ENCODE peak calls at places on chromosomes 16 and 17, in ten cellular contexts. V, M, Z, H, T, Y, K, F, I and W are unnamed samples.

GRCh38 chr17:28549274-28550132 is 2.9 kb downstream of the UNC119 start:
- DNase-seq in V (no peak), M (no peak), Z (no peak), H (no peak), T (no peak), Y (no peak), K (peak; percentile 39), F (no peak), I (no peak), W (no peak)

GRCh38 chr17:64056269-64057005 is 36.0 kb upstream of the ICAM2 start:
- DNase-seq in V (no peak), M (no peak), Z (no peak), H (no peak), T (no peak), Y (no peak), K (no peak), F (no peak), I (no peak), W (no peak)

GRCh38 chr17:71349908-71350600 is 770.8 kb upstream of the SOX9 start:
- DNase-seq in V (no peak), M (no peak), Z (no peak), H (no peak), T (no peak), Y (no peak), K (no peak), F (no peak), I (peak; percentile 33), W (no peak)

GRCh38 chr17:13792314-13792713 is 190.6 kb upstream of the HS3ST3A1 start:
- DNase-seq in V (no peak), M (no peak), Z (no peak), H (no peak), T (no peak), Y (no peak), K (no peak), F (no peak), I (peak; percentile 34), W (no peak)

GRCh38 chr17:62827722-62828498 is 19.8 kb upstream of the MARCHF10 start:
- DNase-seq in V (no peak), M (no peak), Z (no peak), H (no peak), T (no peak), Y (no peak), K (no peak), F (no peak), I (peak; percentile 65), W (no peak)

GRCh38 chr17:50686494-50687199 is 21.1 kb downstream of the ANKRD40 start:
- DNase-seq in V (peak; percentile 68), M (peak; percentile 79), Z (no peak), H (no peak), T (peak; percentile 94), Y (peak; percentile 82), K (peak; percentile 89), F (no peak), I (peak; percentile 61), W (peak; percentile 87)

GRCh38 chr16:68642436-68643064 is 2.6 kb upstream of the CDH3 start:
- DNase-seq in V (no peak), M (no peak), Z (no peak), H (no peak), T (no peak), Y (no peak), K (no peak), F (no peak), I (no peak), W (peak; percentile 81)

GRCh38 chr17:37844158-37844976 is 79.8 kb upstream of the TBC1D3K start:
- DNase-seq in V (peak; percentile 30), M (peak; percentile 58), Z (no peak), H (no peak), T (peak; percentile 71), Y (peak; percentile 58), K (peak; percentile 74), F (peak; percentile 23), I (peak; percentile 58), W (no peak)

GRCh38 chr17:75645889-75646625 is 12.8 kb downstream of the SMIM5 start:
- DNase-seq in V (peak; percentile 61), M (peak; percentile 94), Z (peak; percentile 49), H (no peak), T (peak; percentile 94), Y (no peak), K (peak; percentile 90), F (no peak), I (no peak), W (no peak)

GRCh38 chr17:83072600-83073358 is 6.6 kb upstream of the METRNL start:
- DNase-seq in V (no peak), M (no peak), Z (no peak), H (no peak), T (no peak), Y (no peak), K (no peak), F (no peak), I (no peak), W (no peak)

GRCh38 chr17:83075270-83075880 is 4.0 kb upstream of the METRNL start:
- DNase-seq in V (no peak), M (no peak), Z (no peak), H (no peak), T (no peak), Y (no peak), K (no peak), F (no peak), I (no peak), W (no peak)

GRCh38 chr17:83074696-83075223 is 4.6 kb upstream of the METRNL start:
- DNase-seq in V (no peak), M (no peak), Z (no peak), H (no peak), T (no peak), Y (no peak), K (no peak), F (no peak), I (no peak), W (no peak)

GRCh38 chr17:83071966-83072562 is 7.3 kb upstream of the METRNL start:
- DNase-seq in V (no peak), M (no peak), Z (no peak), H (no peak), T (no peak), Y (no peak), K (no peak), F (no peak), I (no peak), W (no peak)

DNA sequence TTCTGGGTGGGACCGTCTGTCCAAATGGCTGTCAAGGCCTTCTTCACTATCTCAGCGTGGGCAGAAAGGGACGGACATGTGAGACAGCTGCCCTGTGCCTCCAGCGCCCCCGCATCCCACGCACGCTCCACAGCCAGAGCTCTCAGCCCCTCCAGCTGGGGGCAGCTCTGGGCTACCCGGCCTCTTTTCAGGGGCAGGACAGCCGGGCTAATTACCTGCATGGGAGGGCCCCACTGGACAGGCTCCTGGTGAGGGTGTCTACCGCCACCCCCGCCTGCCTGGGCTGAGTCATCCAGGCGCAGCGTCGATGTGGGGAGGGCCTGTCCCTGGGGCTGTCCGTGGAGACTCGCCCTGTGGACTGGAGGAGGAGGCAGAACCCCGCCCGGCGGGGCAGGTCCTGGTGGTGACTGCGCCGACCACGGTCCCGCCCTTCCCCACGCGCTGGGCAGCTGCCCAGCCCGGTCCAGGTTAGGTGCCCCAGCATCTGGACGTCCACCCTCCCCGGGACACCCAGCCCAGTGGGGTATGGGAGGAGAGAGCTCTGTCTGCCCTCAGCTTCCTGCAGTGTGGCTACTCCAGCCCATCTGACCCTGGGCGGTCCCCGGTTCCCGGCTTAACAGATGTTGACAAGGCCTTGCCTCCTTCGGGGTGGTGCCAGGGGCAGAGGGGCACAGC is 5.9 kb upstream of the METRNL start:
- DNase-seq in V (no peak), M (peak; percentile 77), Z (no peak), H (no peak), T (no peak), Y (peak; percentile 67), K (peak; percentile 92), F (no peak), I (no peak), W (no peak)
- TF ChIP-seq POLR2A in V (no peak), M (no peak), Z (no peak), H (no peak), T (no peak), Y (no peak), K (no peak), F (no peak), I (no peak), W (no peak)

GRCh38 chr16:48365601-48366164 is 19.5 kb downstream of the SIAH1 start:
- DNase-seq in V (peak; percentile 92), M (peak; percentile 94), Z (peak; percentile 88), H (peak; percentile 32), T (peak; percentile 93), Y (peak; percentile 95), K (peak; percentile 95), F (peak; percentile 74), I (peak; percentile 80), W (peak; percentile 80)
- TF ChIP-seq CTCF in V (no peak), M (no peak), Z (no peak), H (no peak), T (no peak), Y (peak; percentile 15), K (peak; percentile 6), F (no peak), I (no peak), W (no peak)

GRCh38 chr17:10870651-10871050 is 32.8 kb upstream of the PIRT start:
- DNase-seq in V (no peak), M (no peak), Z (no peak), H (no peak), T (no peak), Y (no peak), K (no peak), F (no peak), I (no peak), W (no peak)

GRCh38 chr17:10875984-10876555 is 38.2 kb upstream of the PIRT start:
- DNase-seq in V (peak; percentile 19), M (peak; percentile 63), Z (no peak), H (no peak), T (peak; percentile 57), Y (no peak), K (peak; percentile 56), F (peak; percentile 39), I (peak; percentile 17), W (peak; percentile 28)

GRCh38 chr17:10879110-10879509 is 41.2 kb upstream of the PIRT start:
- DNase-seq in V (peak; percentile 37), M (peak; percentile 50), Z (no peak), H (no peak), T (peak; percentile 30), Y (no peak), K (no peak), F (no peak), I (no peak), W (no peak)

GRCh38 chr17:10871914-10872313 is 34.0 kb upstream of the PIRT start:
- DNase-seq in V (peak; percentile 21), M (peak; percentile 67), Z (no peak), H (no peak), T (no peak), Y (no peak), K (no peak), F (no peak), I (no peak), W (no peak)

DNA sequence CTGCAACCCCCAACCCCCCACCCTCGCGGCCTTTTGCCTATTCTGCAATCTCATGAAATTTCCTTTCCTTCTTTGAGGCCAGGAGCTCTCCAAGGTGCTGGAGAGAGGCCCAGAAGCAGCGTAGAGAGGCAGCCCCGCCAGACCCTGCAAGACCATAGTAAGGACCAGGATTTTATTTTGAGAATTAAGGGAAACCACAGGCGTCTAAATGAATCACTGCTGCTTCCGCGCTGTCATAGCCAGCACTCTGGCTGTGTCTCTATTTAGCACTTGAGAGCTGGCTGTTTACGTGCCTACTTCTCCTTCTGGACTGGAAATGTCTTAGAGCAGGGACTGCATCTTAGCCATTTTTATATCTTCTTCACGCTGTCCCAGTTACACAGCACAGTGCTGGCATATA is 37.5 kb upstream of the PIRT start:
- DNase-seq in V (no peak), M (no peak), Z (no peak), H (no peak), T (peak; percentile 14), Y (no peak), K (no peak), F (no peak), I (no peak), W (peak; percentile 45)
- H3K4me1 ChIP-seq in V (no peaks in the 10 kb centered on the region), M (no peaks in the 10 kb centered on the region), Z (no peaks in the 10 kb centered on the region), H (no peaks in the 10 kb centered on the region), T (no peaks in the 10 kb centered on the region), Y (no peaks in the 10 kb centered on the region), K (no peaks in the 10 kb centered on the region), F (no peaks in the 10 kb centered on the region), I (no peaks in the 10 kb centered on the region), W (no peaks in the 10 kb centered on the region)

GRCh38 chr16:3513892-3514600 is 13.2 kb downstream of the CLUAP1 start:
- DNase-seq in V (no peak), M (no peak), Z (peak; percentile 30), H (no peak), T (no peak), Y (no peak), K (no peak), F (no peak), I (peak; percentile 50), W (no peak)
- TF ChIP-seq POLR2A in V (no peak), M (no peak), Z (no peak), H (no peak), T (no peak), Y (no peak), K (no peak), F (no peak), I (no peak), W (no peak)